ENCODE peak calls at places on chromosomes 4 and X, in four cellular contexts. E is GM12878, F is K562, G is HepG2. I is an unnamed sample.

GRCh38 chr4:184548651-184549341 is 74.4 kb upstream of the IRF2 start:
- DNase-seq in E (no peak), F (peak), G (peak), I (peak)

GRCh38 chrX:49192722-49193328 is 6.7 kb upstream of the PRICKLE3 start:
- DNase-seq in E (no peak), F (no peak), G (no peak), I (peak)

GRCh38 chr4:147707892-147708672 is 23.8 kb upstream of the ARHGAP10 start:
- DNase-seq in E (no peak), F (peak), G (peak), I (peak)

GRCh38 chrX:73877687-73878086 is 314.7 kb downstream of the CHIC1 start:
- DNase-seq in E (no peak), F (no peak), G (no peak), I (peak)

GRCh38 chr4:133637161-133637560 is 488.1 kb downstream of the PCDH10 start:
- DNase-seq in E (no peak), F (no peak), G (no peak), I (no peak)

GRCh38 chr4:109072595-109072994 is 229.9 kb downstream of the COL25A1 start:
- DNase-seq in E (no peak), F (no peak), G (no peak), I (no peak)

GRCh38 chrX:17737707-17738001 is 361 bp downstream of the SCML1 start:
- DNase-seq in E (no peak), F (no peak), G (no peak), I (no peak)

GRCh38 chr4:112073201-112073600 is 72.1 kb upstream of the FAM241A start:
- DNase-seq in E (no peak), F (no peak), G (no peak), I (peak)

GRCh38 chr4:133152801-133153526 is 3.9 kb downstream of the PCDH10 start:
- DNase-seq in E (no peak), F (no peak), G (no peak), I (peak)

GRCh38 chr4:173367946-173368345 is 2.8 kb upstream of the SAP30 start:
- DNase-seq in E (no peak), F (peak), G (no peak), I (no peak)

GRCh38 chr4:118974758-118975157 is 86.1 kb downstream of the SYNPO2 start:
- DNase-seq in E (no peak), F (no peak), G (no peak), I (no peak)

GRCh38 chr4:136056748-136057147 is 1475.5 kb downstream of the PCDH18 start:
- DNase-seq in E (no peak), F (no peak), G (no peak), I (peak)

GRCh38 chr4:113627321-113627720 is 134.2 kb downstream of the CAMK2D start:
- DNase-seq in E (no peak), F (no peak), G (no peak), I (no peak)

GRCh38 chr4:51942108-51942832 is 77.9 kb downstream of the LRRC66 start:
- DNase-seq in E (no peak), F (no peak), G (no peak), I (no peak)

GRCh38 chr4:94507708-94508107 is 56.0 kb downstream of the PDLIM5 start:
- DNase-seq in E (no peak), F (peak), G (peak), I (no peak)

DNA sequence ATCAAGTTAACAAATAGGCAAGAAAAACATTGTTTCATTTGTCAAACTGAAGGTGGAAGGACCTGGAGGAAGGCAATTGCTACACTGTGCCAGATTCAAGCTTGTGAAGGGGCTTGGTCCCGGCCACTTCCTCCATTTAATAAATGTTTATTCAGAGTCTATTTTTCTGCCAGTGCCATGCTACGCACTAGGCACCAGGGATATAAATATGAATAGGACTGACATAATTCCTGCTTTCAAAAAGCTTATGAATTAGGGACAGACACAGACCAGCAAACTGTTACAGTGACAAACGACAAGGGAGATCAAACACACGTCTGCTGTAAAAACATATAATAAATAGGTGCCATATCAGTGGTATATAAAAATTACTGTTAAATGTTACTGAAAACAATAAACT is 571 bp downstream of the TLR6 start:
- DNase-seq in E (peak), F (no peak), G (no peak), I (no peak)
- H3K4me3 ChIP-seq in E (peak), F (peak), G (no peak), I (no peak)

GRCh38 chr4:152304220-152304619 is 231.7 kb downstream of the FBXW7 start:
- DNase-seq in E (peak), F (no peak), G (no peak), I (no peak)
- TF ChIP-seq CREB1 in E (no peak), F (no peak), G (no peak), I (no peak)

GRCh38 chr4:153488719-153489384 is 22.7 kb downstream of the TMEM131L start:
- DNase-seq in E (peak), F (no peak), G (no peak), I (peak)

GRCh38 chr4:153485860-153486259 is 19.7 kb downstream of the TMEM131L start:
- DNase-seq in E (no peak), F (no peak), G (no peak), I (no peak)

GRCh38 chr4:153489856-153490558 is 23.8 kb downstream of the TMEM131L start:
- DNase-seq in E (no peak), F (no peak), G (no peak), I (no peak)

GRCh38 chr4:153486281-153487151 is 20.4 kb downstream of the TMEM131L start:
- DNase-seq in E (no peak), F (no peak), G (peak), I (peak)

GRCh38 chr4:153488006-153488718 is 22.0 kb downstream of the TMEM131L start:
- DNase-seq in E (peak), F (no peak), G (no peak), I (no peak)
- H3K4me3 ChIP-seq in E (peak), F (no peak), G (no peak), I (no peak)

DNA sequence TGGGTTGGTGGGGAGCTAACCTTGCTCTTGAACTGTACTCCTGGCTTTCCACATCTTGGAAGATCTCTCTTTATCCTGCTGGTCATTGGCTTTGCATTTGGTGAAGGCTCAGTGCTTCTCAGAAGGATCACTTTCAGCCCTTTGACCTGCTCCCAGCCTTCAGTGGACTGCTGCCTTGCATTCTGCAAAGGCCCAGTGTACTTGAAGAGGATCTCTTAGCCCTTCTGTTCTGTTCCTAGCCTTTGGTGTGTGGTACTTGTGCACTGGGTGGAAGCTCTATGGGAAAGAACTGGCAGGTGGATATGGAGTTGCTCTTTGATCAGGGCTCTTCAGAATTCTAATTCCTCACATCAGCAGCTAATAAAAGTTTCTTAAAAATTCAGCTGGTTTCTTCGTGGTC is 46.5 kb downstream of the FGF2 start:
- DNase-seq in E (no peak), F (no peak), G (no peak), I (no peak)
- TF ChIP-seq CREB1 in E (no peak), F (no peak), G (no peak), I (no peak)

GRCh38 chrX:23901065-23901464 is 6.7 kb downstream of the APOO start:
- DNase-seq in E (no peak), F (no peak), G (peak), I (no peak)

GRCh38 chrX:23901805-23902204 is 5.9 kb downstream of the APOO start:
- DNase-seq in E (peak), F (peak), G (peak), I (peak)

GRCh38 chrX:23904096-23904495 is 3.6 kb downstream of the APOO start:
- DNase-seq in E (no peak), F (peak), G (no peak), I (no peak)

GRCh38 chrX:23900220-23900797 is 7.4 kb downstream of the APOO start:
- DNase-seq in E (no peak), F (no peak), G (no peak), I (no peak)

DNA sequence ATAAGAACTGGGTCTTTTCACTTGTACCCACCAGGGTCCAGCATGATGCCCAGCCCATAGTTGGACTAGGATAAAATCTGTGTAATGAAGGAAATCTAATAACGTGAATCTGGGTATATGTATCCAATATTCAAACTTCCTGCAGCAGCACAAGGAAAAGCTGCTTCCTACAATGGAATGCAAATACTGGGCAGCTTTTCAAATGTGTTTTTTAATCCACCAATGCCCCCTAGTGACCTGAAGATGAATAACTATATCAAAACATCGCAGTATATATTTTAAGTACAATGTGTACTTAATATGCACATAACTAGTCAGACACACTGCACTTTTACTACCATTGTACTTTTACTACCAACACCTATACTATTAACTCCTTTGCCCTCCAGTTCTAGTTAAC is 5.3 kb downstream of the APOO start:
- DNase-seq in E (no peak), F (peak), G (peak), I (peak)
- H3K4me3 ChIP-seq in E (no peak), F (no peak), G (no peak), I (no peak)

DNA sequence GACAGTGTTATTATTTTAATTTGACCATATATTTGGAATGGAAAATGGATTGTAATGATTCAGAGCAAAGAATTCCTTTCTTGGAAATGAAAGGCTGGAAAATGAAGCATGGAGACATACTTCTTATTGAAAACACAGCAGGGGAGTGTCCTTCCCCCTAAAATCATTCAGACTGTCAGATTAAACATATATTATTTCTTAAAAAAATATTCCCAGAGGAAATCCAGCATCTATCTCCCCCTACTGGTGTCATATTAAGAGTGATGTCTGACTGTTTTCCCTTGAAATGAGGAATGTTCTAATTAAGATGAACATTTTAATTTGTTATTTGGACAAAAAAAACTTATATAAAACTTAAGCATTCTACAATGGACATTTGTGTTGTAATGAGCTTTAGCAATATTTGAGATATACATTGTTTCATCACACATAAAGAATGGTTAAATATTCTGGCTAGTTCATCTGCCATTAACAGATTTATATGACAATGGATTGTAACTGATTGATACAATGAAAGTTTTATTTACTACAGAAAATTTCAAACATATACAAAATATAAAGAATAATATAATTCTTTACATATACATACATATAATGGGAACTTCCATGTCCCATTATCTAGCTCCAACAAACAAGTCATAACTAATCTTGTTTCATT is 264.6 kb downstream of the SPRY1 start:
- DNase-seq in E (no peak), F (peak), G (no peak), I (peak)
- TF ChIP-seq CREB1 in E (no peak), F (no peak), G (no peak), I (no peak)

GRCh38 chrX:68834371-68835103 is 5.7 kb downstream of the EFNB1 start:
- DNase-seq in E (no peak), F (no peak), G (no peak), I (no peak)

GRCh38 chrX:68832516-68833447 is 4.0 kb downstream of the EFNB1 start:
- DNase-seq in E (no peak), F (no peak), G (no peak), I (peak)

GRCh38 chrX:68835104-68835442 is 6.3 kb downstream of the EFNB1 start:
- DNase-seq in E (no peak), F (no peak), G (no peak), I (no peak)

GRCh38 chrX:68833448-68833805 is 4.6 kb downstream of the EFNB1 start:
- DNase-seq in E (no peak), F (no peak), G (no peak), I (no peak)

DNA sequence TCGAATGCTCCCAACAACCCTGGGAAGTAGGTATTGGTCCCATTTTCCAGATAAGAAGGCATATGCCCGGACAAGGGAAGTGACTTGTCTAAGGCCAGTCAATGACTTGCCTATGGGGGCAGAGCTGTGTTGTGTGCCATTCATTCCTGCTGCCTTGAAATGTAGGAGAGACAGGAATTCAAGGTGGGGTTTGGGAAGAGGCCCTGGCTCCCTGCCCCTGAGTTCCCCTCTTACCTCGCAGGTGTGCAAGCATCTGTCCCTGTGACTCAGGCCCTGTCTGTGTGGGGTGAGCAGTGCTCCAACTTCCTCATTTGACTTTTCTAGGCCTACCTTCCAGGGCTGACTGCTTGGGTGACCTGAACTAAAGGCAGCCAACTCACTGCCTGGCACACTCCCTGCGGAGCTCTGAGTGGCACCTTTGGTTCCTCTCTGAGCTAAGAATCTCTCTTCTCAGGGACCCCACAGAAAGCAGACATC is 5.1 kb downstream of the EFNB1 start:
- DNase-seq in E (no peak), F (no peak), G (no peak), I (no peak)
- H3K4me3 ChIP-seq in E (no peak), F (no peak), G (no peak), I (no peak)

GRCh38 chr4:35771571-35771970 is 472.7 kb downstream of the ARAP2 start:
- DNase-seq in E (no peak), F (no peak), G (no peak), I (no peak)
- TF ChIP-seq CREB1 in E (no peak), F (no peak), G (no peak), I (no peak)

I was measured in GM23338.